ENCODE peak calls at places on chromosomes 6 and 20, in ten cellular contexts. One of them, this sample, is unnamed.

GRCh38 chr20:40293740-40294139 is 395.3 kb downstream of the MAFB start:
- DNase-seq in Panc1: no peak
- DNase-seq in aorta: no peak
- DNase-seq in brain microvascular endothelial cell: no peak
- DNase-seq in ovary: no peak
- DNase-seq in H1: no peak
- DNase-seq in HCT116: no peak
- DNase-seq in mucosa of descending colon: no peak
- DNase-seq in mesendoderm: no peak
- DNase-seq in uterus: peak; percentile 33
- DNase-seq in this sample: peak; percentile 79

GRCh38 chr6:44332585-44332984 is 9.9 kb upstream of the SPATS1 start:
- DNase-seq in Panc1: no peak
- DNase-seq in aorta: no peak
- DNase-seq in brain microvascular endothelial cell: no peak
- DNase-seq in ovary: no peak
- DNase-seq in H1: no peak
- DNase-seq in HCT116: no peak
- DNase-seq in mucosa of descending colon: no peak
- DNase-seq in mesendoderm: no peak
- DNase-seq in uterus: no peak
- DNase-seq in this sample: no peak

GRCh38 chr20:40564997-40565680 is 123.9 kb downstream of the MAFB start:
- DNase-seq in Panc1: no peak
- DNase-seq in aorta: no peak
- DNase-seq in brain microvascular endothelial cell: peak; percentile 76
- DNase-seq in ovary: no peak
- DNase-seq in H1: no peak
- DNase-seq in HCT116: peak; percentile 71
- DNase-seq in mucosa of descending colon: no peak
- DNase-seq in mesendoderm: peak; percentile 61
- DNase-seq in uterus: peak; percentile 34
- DNase-seq in this sample: no peak

GRCh38 chr6:48613221-48613949 is 502.4 kb upstream of the PTCHD4 start:
- DNase-seq in Panc1: no peak
- DNase-seq in aorta: no peak
- DNase-seq in brain microvascular endothelial cell: no peak
- DNase-seq in ovary: no peak
- DNase-seq in H1: no peak
- DNase-seq in HCT116: no peak
- DNase-seq in mucosa of descending colon: no peak
- DNase-seq in mesendoderm: peak; percentile 10
- DNase-seq in uterus: no peak
- DNase-seq in this sample: no peak

GRCh38 chr6:4274382-4275082 is 139.2 kb upstream of the ECI2 start:
- DNase-seq in Panc1: no peak
- DNase-seq in aorta: no peak
- DNase-seq in brain microvascular endothelial cell: peak; percentile 77
- DNase-seq in ovary: no peak
- DNase-seq in H1: no peak
- DNase-seq in HCT116: no peak
- DNase-seq in mucosa of descending colon: no peak
- DNase-seq in mesendoderm: no peak
- DNase-seq in uterus: no peak
- DNase-seq in this sample: no peak

GRCh38 chr20:48392407-48393310 is 435.1 kb downstream of the PREX1 start:
- DNase-seq in Panc1: no peak
- DNase-seq in aorta: no peak
- DNase-seq in brain microvascular endothelial cell: no peak
- DNase-seq in ovary: no peak
- DNase-seq in H1: no peak
- DNase-seq in HCT116: no peak
- DNase-seq in mucosa of descending colon: no peak
- DNase-seq in mesendoderm: no peak
- DNase-seq in uterus: no peak
- DNase-seq in this sample: no peak

GRCh38 chr6:150036081-150036480 is 10.7 kb upstream of the RAET1L start:
- DNase-seq in Panc1: no peak
- DNase-seq in aorta: peak; percentile 34
- DNase-seq in brain microvascular endothelial cell: no peak
- DNase-seq in ovary: no peak
- DNase-seq in H1: no peak
- DNase-seq in HCT116: no peak
- DNase-seq in mucosa of descending colon: no peak
- DNase-seq in mesendoderm: no peak
- DNase-seq in uterus: no peak
- DNase-seq in this sample: no peak

GRCh38 chr6:39998126-39998525 is 63.9 kb upstream of the MOCS1 start:
- DNase-seq in Panc1: no peak
- DNase-seq in aorta: no peak
- DNase-seq in brain microvascular endothelial cell: no peak
- DNase-seq in ovary: no peak
- DNase-seq in H1: no peak
- DNase-seq in HCT116: no peak
- DNase-seq in mucosa of descending colon: no peak
- DNase-seq in mesendoderm: no peak
- DNase-seq in uterus: no peak
- DNase-seq in this sample: no peak

DNA sequence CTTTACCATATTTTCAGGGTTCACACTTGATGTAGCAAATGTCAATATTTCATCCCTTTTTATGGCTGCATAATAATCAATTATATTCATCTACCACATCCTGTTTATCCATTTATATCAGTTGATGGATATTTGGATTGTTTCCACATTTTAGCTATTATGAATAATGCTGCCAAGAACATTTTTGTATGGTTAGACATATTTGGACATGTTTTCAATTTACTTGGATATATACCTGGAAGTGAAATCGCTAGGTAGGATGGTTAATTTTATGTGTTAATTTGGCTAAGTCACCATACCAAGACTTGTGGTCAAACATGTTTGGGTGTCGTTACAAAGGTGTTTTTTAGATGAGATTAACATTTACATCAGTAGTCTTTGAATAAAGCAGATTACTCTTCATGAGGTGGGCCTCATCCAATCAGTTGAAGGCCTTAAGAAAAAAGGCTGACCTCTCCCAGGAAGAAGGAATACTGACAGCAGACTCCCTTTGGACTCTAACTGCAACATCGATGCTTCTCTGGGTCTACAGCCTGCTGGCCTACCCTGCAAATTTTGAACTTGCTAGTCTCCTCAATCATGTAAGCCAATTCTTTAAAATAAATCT is 196.5 kb downstream of the BACH2 start:
- DNase-seq in Panc1: no peak
- DNase-seq in aorta: no peak
- DNase-seq in brain microvascular endothelial cell: no peak
- DNase-seq in ovary: no peak
- DNase-seq in H1: no peak
- DNase-seq in HCT116: no peak
- DNase-seq in mucosa of descending colon: no peak
- DNase-seq in mesendoderm: no peak
- DNase-seq in uterus: no peak
- DNase-seq in this sample: no peak
- H3K36me3 ChIP-seq in Panc1: no peaks in the 10 kb centered on the region
- H3K36me3 ChIP-seq in aorta: no peaks in the 10 kb centered on the region
- H3K36me3 ChIP-seq in brain microvascular endothelial cell: no peaks in the 10 kb centered on the region
- H3K36me3 ChIP-seq in ovary: no peaks in the 10 kb centered on the region
- H3K36me3 ChIP-seq in H1: no peaks in the 10 kb centered on the region
- H3K36me3 ChIP-seq in HCT116: no peaks in the 10 kb centered on the region
- H3K36me3 ChIP-seq in mucosa of descending colon: no peaks in the 10 kb centered on the region
- H3K36me3 ChIP-seq in mesendoderm: no peaks in the 10 kb centered on the region
- H3K36me3 ChIP-seq in uterus: no peaks in the 10 kb centered on the region
- H3K36me3 ChIP-seq in this sample: no peaks in the 10 kb centered on the region

DNA sequence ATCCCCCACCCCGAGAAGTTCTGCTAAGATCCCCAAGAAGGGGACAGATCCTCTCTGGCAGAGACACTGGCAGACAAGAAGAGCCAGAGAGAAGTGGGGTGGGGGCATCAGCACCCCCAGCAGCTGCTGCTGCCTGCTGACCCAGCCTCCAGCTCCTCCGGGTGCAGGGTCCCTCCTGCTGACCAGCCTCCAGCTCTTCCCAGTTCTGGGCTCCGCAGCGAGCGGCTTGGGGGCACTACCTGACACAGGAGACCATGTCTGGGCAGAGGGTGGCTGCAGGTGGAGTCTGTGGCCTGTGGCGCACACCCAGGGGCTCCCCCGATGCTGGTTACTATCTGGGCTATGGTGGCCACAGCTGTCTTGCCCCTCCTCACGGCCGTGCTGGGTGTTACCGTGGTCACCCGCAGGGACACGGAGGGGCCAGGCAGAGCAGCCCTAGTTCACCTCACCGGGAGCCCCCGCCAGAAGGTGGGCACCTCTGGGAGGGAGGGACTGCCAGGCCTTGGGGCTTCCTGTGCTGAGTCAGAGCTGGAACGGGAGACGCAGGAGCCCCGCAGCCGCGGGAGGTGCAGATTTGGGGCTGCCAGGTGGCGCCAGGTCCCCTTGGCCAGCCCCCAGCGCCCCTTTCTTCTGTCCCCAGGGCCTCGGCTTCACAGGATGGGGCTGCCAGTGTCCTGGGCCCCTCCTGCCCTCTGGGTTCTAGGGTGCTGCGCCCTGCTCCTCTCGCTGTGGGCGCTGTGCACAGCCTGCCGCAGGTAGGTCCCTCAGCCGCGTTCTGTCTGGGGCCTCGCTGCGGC is 627 bp downstream of the LIME1 start:
- DNase-seq in Panc1: no peak
- DNase-seq in aorta: peak; percentile 77
- DNase-seq in brain microvascular endothelial cell: no peak
- DNase-seq in ovary: no peak
- DNase-seq in H1: no peak
- DNase-seq in HCT116: no peak
- DNase-seq in mucosa of descending colon: peak; percentile 80
- DNase-seq in mesendoderm: no peak
- DNase-seq in uterus: peak; percentile 18
- DNase-seq in this sample: peak; percentile 67
- H3K4me3 ChIP-seq in Panc1: no peak overlapping the region
- H3K4me3 ChIP-seq in aorta: no peak overlapping the region
- H3K4me3 ChIP-seq in brain microvascular endothelial cell: no peak overlapping the region
- H3K4me3 ChIP-seq in ovary: no peak overlapping the region
- H3K4me3 ChIP-seq in H1: peak overlapping the region; percentile 25
- H3K4me3 ChIP-seq in HCT116: peak overlapping the region; percentile 42
- H3K4me3 ChIP-seq in mucosa of descending colon: no peak overlapping the region
- H3K4me3 ChIP-seq in mesendoderm: no peak overlapping the region
- H3K4me3 ChIP-seq in uterus: no peak overlapping the region
- H3K4me3 ChIP-seq in this sample: no peak overlapping the region

GRCh38 chr6:98847767-98848538 is 13.6 kb downstream of the POU3F2 start:
- DNase-seq in Panc1: no peak
- DNase-seq in aorta: peak; percentile 69
- DNase-seq in brain microvascular endothelial cell: no peak
- DNase-seq in ovary: no peak
- DNase-seq in H1: no peak
- DNase-seq in HCT116: no peak
- DNase-seq in mucosa of descending colon: peak; percentile 44
- DNase-seq in mesendoderm: no peak
- DNase-seq in uterus: no peak
- DNase-seq in this sample: no peak

GRCh38 chr6:98845201-98846020 is 11.0 kb downstream of the POU3F2 start:
- DNase-seq in Panc1: peak; percentile 46
- DNase-seq in aorta: peak; percentile 89
- DNase-seq in brain microvascular endothelial cell: peak; percentile 80
- DNase-seq in ovary: peak; percentile 51
- DNase-seq in H1: no peak
- DNase-seq in HCT116: peak; percentile 34
- DNase-seq in mucosa of descending colon: peak; percentile 59
- DNase-seq in mesendoderm: peak; percentile 93
- DNase-seq in uterus: peak; percentile 50
- DNase-seq in this sample: peak; percentile 83

GRCh38 chr6:98846021-98846380 is 11.6 kb downstream of the POU3F2 start:
- DNase-seq in Panc1: no peak
- DNase-seq in aorta: no peak
- DNase-seq in brain microvascular endothelial cell: no peak
- DNase-seq in ovary: no peak
- DNase-seq in H1: no peak
- DNase-seq in HCT116: no peak
- DNase-seq in mucosa of descending colon: no peak
- DNase-seq in mesendoderm: no peak
- DNase-seq in uterus: no peak
- DNase-seq in this sample: no peak

GRCh38 chr6:98848539-98849210 is 14.3 kb downstream of the POU3F2 start:
- DNase-seq in Panc1: no peak
- DNase-seq in aorta: no peak
- DNase-seq in brain microvascular endothelial cell: no peak
- DNase-seq in ovary: no peak
- DNase-seq in H1: no peak
- DNase-seq in HCT116: no peak
- DNase-seq in mucosa of descending colon: peak; percentile 29
- DNase-seq in mesendoderm: no peak
- DNase-seq in uterus: no peak
- DNase-seq in this sample: no peak

DNA sequence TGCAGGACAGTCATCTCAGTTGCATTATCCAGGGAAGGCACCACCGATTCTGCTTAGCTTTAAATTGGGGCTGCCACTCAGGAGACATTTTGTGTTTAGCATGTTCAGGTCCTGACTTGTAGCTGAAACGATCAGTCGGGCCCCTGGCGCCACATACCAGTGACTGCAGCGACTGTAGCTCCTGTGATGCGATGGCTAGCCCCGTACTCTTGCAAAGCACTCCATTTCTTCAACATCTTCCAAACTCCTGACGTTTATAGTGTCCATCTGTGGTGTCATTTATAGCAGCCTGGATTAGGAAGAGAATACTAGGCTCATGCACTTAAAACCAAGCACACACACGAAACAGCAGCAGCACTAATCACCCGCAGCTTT is 13.0 kb downstream of the POU3F2 start:
- DNase-seq in Panc1: no peak
- DNase-seq in aorta: no peak
- DNase-seq in brain microvascular endothelial cell: no peak
- DNase-seq in ovary: no peak
- DNase-seq in H1: no peak
- DNase-seq in HCT116: no peak
- DNase-seq in mucosa of descending colon: no peak
- DNase-seq in mesendoderm: no peak
- DNase-seq in uterus: no peak
- DNase-seq in this sample: no peak
- H3K36me3 ChIP-seq in Panc1: no peaks in the 10 kb centered on the region
- H3K36me3 ChIP-seq in aorta: no peaks in the 10 kb centered on the region
- H3K36me3 ChIP-seq in brain microvascular endothelial cell: no peaks in the 10 kb centered on the region
- H3K36me3 ChIP-seq in ovary: no peaks in the 10 kb centered on the region
- H3K36me3 ChIP-seq in H1: no peaks in the 10 kb centered on the region
- H3K36me3 ChIP-seq in HCT116: no peaks in the 10 kb centered on the region
- H3K36me3 ChIP-seq in mucosa of descending colon: no peaks in the 10 kb centered on the region
- H3K36me3 ChIP-seq in mesendoderm: no peaks in the 10 kb centered on the region
- H3K36me3 ChIP-seq in uterus: no peaks in the 10 kb centered on the region
- H3K36me3 ChIP-seq in this sample: no peaks in the 10 kb centered on the region

GRCh38 chr6:129502261-129502660 is 207.7 kb downstream of the ARHGAP18 start:
- DNase-seq in Panc1: no peak
- DNase-seq in aorta: no peak
- DNase-seq in brain microvascular endothelial cell: no peak
- DNase-seq in ovary: no peak
- DNase-seq in H1: no peak
- DNase-seq in HCT116: no peak
- DNase-seq in mucosa of descending colon: no peak
- DNase-seq in mesendoderm: no peak
- DNase-seq in uterus: no peak
- DNase-seq in this sample: no peak

GRCh38 chr6:129499871-129500219 is 210.1 kb downstream of the ARHGAP18 start:
- DNase-seq in Panc1: no peak
- DNase-seq in aorta: no peak
- DNase-seq in brain microvascular endothelial cell: no peak
- DNase-seq in ovary: no peak
- DNase-seq in H1: no peak
- DNase-seq in HCT116: no peak
- DNase-seq in mucosa of descending colon: no peak
- DNase-seq in mesendoderm: no peak
- DNase-seq in uterus: no peak
- DNase-seq in this sample: no peak

GRCh38 chr6:129500958-129501381 is 209.0 kb downstream of the ARHGAP18 start:
- DNase-seq in Panc1: peak; percentile 4
- DNase-seq in aorta: no peak
- DNase-seq in brain microvascular endothelial cell: peak; percentile 67
- DNase-seq in ovary: no peak
- DNase-seq in H1: no peak
- DNase-seq in HCT116: peak; percentile 61
- DNase-seq in mucosa of descending colon: no peak
- DNase-seq in mesendoderm: peak; percentile 45
- DNase-seq in uterus: no peak
- DNase-seq in this sample: no peak

GRCh38 chr6:129498950-129499870 is 210.8 kb downstream of the ARHGAP18 start:
- DNase-seq in Panc1: peak; percentile 20
- DNase-seq in aorta: no peak
- DNase-seq in brain microvascular endothelial cell: peak; percentile 29
- DNase-seq in ovary: no peak
- DNase-seq in H1: no peak
- DNase-seq in HCT116: peak; percentile 67
- DNase-seq in mucosa of descending colon: no peak
- DNase-seq in mesendoderm: peak; percentile 58
- DNase-seq in uterus: no peak
- DNase-seq in this sample: no peak

GRCh38 chr6:129501401-129502051 is 208.5 kb downstream of the ARHGAP18 start:
- DNase-seq in Panc1: peak; percentile 8
- DNase-seq in aorta: peak; percentile 78
- DNase-seq in brain microvascular endothelial cell: peak; percentile 95
- DNase-seq in ovary: no peak
- DNase-seq in H1: no peak
- DNase-seq in HCT116: peak; percentile 98
- DNase-seq in mucosa of descending colon: no peak
- DNase-seq in mesendoderm: peak; percentile 88
- DNase-seq in uterus: peak; percentile 71
- DNase-seq in this sample: peak; percentile 63
- H3K4me3 ChIP-seq in Panc1: peak overlapping the region; percentile 34
- H3K4me3 ChIP-seq in aorta: no peak overlapping the region
- H3K4me3 ChIP-seq in brain microvascular endothelial cell: peak overlapping the region; percentile 40
- H3K4me3 ChIP-seq in ovary: no peak overlapping the region
- H3K4me3 ChIP-seq in H1: no peak overlapping the region
- H3K4me3 ChIP-seq in HCT116: no peak overlapping the region
- H3K4me3 ChIP-seq in mucosa of descending colon: no peak overlapping the region
- H3K4me3 ChIP-seq in mesendoderm: no peak overlapping the region
- H3K4me3 ChIP-seq in uterus: no peak overlapping the region
- H3K4me3 ChIP-seq in this sample: no peak overlapping the region